ENCODE peak calls at places on chromosomes 2 and 18, in nine cellular contexts. One of them, this sample, is unnamed. For H3K4me1, the result is how much of the 10 kb centered on the place peaks cover.

GRCh38 chr18:21117385-21118135 is 5.9 kb upstream of the ROCK1 start:
- DNase-seq in CD4-positive, alpha-beta memory T cell: no peak
- DNase-seq in neural progenitor cell: no peak
- DNase-seq in transverse colon: no peak
- DNase-seq in psoas muscle: no peak
- DNase-seq in esophagus muscularis mucosa: no peak
- DNase-seq in left lung: no peak
- DNase-seq in lower lobe of right lung: no peak
- DNase-seq in neuronal stem cell: no peak
- DNase-seq in this sample: no peak

GRCh38 chr2:98346259-98347236 is at the start of gene CNGA3:
- DNase-seq in CD4-positive, alpha-beta memory T cell: no peak
- DNase-seq in neuronal stem cell: peak
- DNase-seq in neural progenitor cell: peak
- DNase-seq in esophagus muscularis mucosa: peak
- DNase-seq in psoas muscle: peak
- DNase-seq in left lung: no peak
- DNase-seq in transverse colon: peak
- DNase-seq in lower lobe of right lung: no peak
- DNase-seq in this sample: peak

GRCh38 chr18:62506495-62507143 is 16.2 kb upstream of the ZCCHC2 start:
- DNase-seq in esophagus muscularis mucosa: no peak
- DNase-seq in transverse colon: no peak
- DNase-seq in neuronal stem cell: no peak
- DNase-seq in lower lobe of right lung: no peak
- DNase-seq in neural progenitor cell: no peak
- DNase-seq in psoas muscle: no peak
- DNase-seq in left lung: no peak
- DNase-seq in CD4-positive, alpha-beta memory T cell: no peak
- DNase-seq in this sample: no peak

GRCh38 chr18:27695509-27695908 is 481.4 kb downstream of the CDH2 start:
- DNase-seq in left lung: no peak
- DNase-seq in lower lobe of right lung: no peak
- DNase-seq in transverse colon: no peak
- DNase-seq in CD4-positive, alpha-beta memory T cell: no peak
- DNase-seq in psoas muscle: no peak
- DNase-seq in esophagus muscularis mucosa: no peak
- DNase-seq in neuronal stem cell: no peak
- DNase-seq in neural progenitor cell: no peak
- DNase-seq in this sample: no peak

GRCh38 chr2:24855703-24856102 is 62.5 kb downstream of the CENPO start:
- DNase-seq in transverse colon: no peak
- DNase-seq in lower lobe of right lung: no peak
- DNase-seq in left lung: no peak
- DNase-seq in esophagus muscularis mucosa: no peak
- DNase-seq in CD4-positive, alpha-beta memory T cell: no peak
- DNase-seq in neuronal stem cell: no peak
- DNase-seq in psoas muscle: peak
- DNase-seq in neural progenitor cell: peak
- DNase-seq in this sample: peak

GRCh38 chr18:49305688-49306336 is 154.6 kb downstream of the DYM start:
- DNase-seq in lower lobe of right lung: no peak
- DNase-seq in esophagus muscularis mucosa: no peak
- DNase-seq in left lung: no peak
- DNase-seq in transverse colon: no peak
- DNase-seq in psoas muscle: no peak
- DNase-seq in CD4-positive, alpha-beta memory T cell: no peak
- DNase-seq in neuronal stem cell: no peak
- DNase-seq in neural progenitor cell: no peak
- DNase-seq in this sample: no peak

GRCh38 chr18:55821219-55821618 is 233.2 kb upstream of the TCF4 start:
- DNase-seq in CD4-positive, alpha-beta memory T cell: no peak
- DNase-seq in esophagus muscularis mucosa: no peak
- DNase-seq in neural progenitor cell: no peak
- DNase-seq in neuronal stem cell: no peak
- DNase-seq in transverse colon: no peak
- DNase-seq in lower lobe of right lung: no peak
- DNase-seq in left lung: no peak
- DNase-seq in psoas muscle: no peak
- DNase-seq in this sample: no peak

GRCh38 chr2:26563686-26564085 is 77.5 kb downstream of the CIB4 start:
- DNase-seq in esophagus muscularis mucosa: no peak
- DNase-seq in neural progenitor cell: no peak
- DNase-seq in CD4-positive, alpha-beta memory T cell: no peak
- DNase-seq in neuronal stem cell: no peak
- DNase-seq in psoas muscle: no peak
- DNase-seq in left lung: no peak
- DNase-seq in lower lobe of right lung: no peak
- DNase-seq in transverse colon: no peak
- DNase-seq in this sample: no peak

GRCh38 chr2:126802774-126803421 is 95.8 kb upstream of the TEX51 start:
- DNase-seq in esophagus muscularis mucosa: peak
- DNase-seq in transverse colon: peak
- DNase-seq in CD4-positive, alpha-beta memory T cell: no peak
- DNase-seq in left lung: no peak
- DNase-seq in psoas muscle: no peak
- DNase-seq in neural progenitor cell: no peak
- DNase-seq in neuronal stem cell: no peak
- DNase-seq in lower lobe of right lung: no peak
- DNase-seq in this sample: no peak

GRCh38 chr2:240213476-240214391 is 73.3 kb upstream of the OTOS start:
- DNase-seq in lower lobe of right lung: no peak
- DNase-seq in neuronal stem cell: no peak
- DNase-seq in CD4-positive, alpha-beta memory T cell: no peak
- DNase-seq in psoas muscle: no peak
- DNase-seq in transverse colon: no peak
- DNase-seq in esophagus muscularis mucosa: no peak
- DNase-seq in neural progenitor cell: no peak
- DNase-seq in left lung: peak
- DNase-seq in this sample: no peak

GRCh38 chr2:189328451-189329249 is 112.6 kb upstream of the WDR75 start:
- DNase-seq in transverse colon: no peak
- DNase-seq in neural progenitor cell: no peak
- DNase-seq in left lung: no peak
- DNase-seq in psoas muscle: no peak
- DNase-seq in esophagus muscularis mucosa: no peak
- DNase-seq in neuronal stem cell: no peak
- DNase-seq in CD4-positive, alpha-beta memory T cell: no peak
- DNase-seq in lower lobe of right lung: no peak
- DNase-seq in this sample: no peak

GRCh38 chr2:134774074-134774742 is 55.4 kb upstream of the TMEM163 start:
- DNase-seq in psoas muscle: no peak
- DNase-seq in CD4-positive, alpha-beta memory T cell: no peak
- DNase-seq in transverse colon: no peak
- DNase-seq in esophagus muscularis mucosa: peak
- DNase-seq in neuronal stem cell: no peak
- DNase-seq in left lung: no peak
- DNase-seq in lower lobe of right lung: no peak
- DNase-seq in neural progenitor cell: no peak
- DNase-seq in this sample: no peak

GRCh38 chr2:54435325-54435724 is 20.8 kb upstream of the SPTBN1 start:
- DNase-seq in neural progenitor cell: no peak
- DNase-seq in transverse colon: no peak
- DNase-seq in neuronal stem cell: no peak
- DNase-seq in lower lobe of right lung: no peak
- DNase-seq in esophagus muscularis mucosa: peak
- DNase-seq in psoas muscle: no peak
- DNase-seq in left lung: no peak
- DNase-seq in CD4-positive, alpha-beta memory T cell: no peak
- DNase-seq in this sample: no peak

GRCh38 chr2:105357122-105357521 is 19.8 kb downstream of the C2orf49 start:
- DNase-seq in lower lobe of right lung: no peak
- DNase-seq in CD4-positive, alpha-beta memory T cell: no peak
- DNase-seq in neuronal stem cell: no peak
- DNase-seq in psoas muscle: no peak
- DNase-seq in transverse colon: no peak
- DNase-seq in left lung: no peak
- DNase-seq in neural progenitor cell: no peak
- DNase-seq in esophagus muscularis mucosa: no peak
- DNase-seq in this sample: no peak

DNA sequence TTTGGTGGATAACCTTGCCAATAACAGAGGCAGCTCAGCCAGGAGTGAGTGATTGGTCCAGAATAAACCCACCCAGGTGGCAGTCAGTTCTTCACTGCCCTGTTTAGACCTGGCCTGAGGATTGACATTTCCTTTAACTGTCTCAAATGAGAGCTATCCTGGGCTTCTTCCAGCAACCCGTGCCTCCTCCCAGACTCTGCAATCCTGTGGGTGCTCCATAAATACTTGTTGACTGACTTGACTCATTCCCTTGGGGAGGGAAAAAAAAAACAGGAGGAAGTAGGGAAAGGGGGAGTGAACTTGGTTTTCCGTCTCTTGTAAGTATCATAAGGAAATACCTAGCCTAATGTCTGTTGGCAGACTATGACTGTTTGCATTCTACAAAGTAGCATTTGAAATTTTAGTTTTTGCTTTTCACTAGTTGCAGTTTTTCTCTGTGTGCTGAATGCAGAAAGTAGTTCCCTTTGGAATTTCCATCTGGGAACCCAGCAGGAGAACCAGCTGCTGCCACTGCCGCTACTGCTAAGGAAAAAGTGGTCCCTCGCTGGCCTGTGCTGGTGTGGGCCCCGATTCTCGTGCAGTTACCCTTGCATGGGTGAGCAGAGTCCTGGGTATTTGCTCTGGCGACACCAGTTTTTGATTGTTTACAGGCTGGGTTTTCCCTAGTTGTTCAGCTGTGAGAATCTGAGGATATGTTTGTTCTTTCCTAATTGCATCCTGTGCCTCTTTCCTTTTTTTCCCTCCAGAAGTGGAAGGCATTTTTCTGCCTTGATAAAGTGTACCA is 78.9 kb downstream of the TGOLN2 start:
- DNase-seq in lower lobe of right lung: no peak
- DNase-seq in psoas muscle: no peak
- DNase-seq in esophagus muscularis mucosa: no peak
- DNase-seq in transverse colon: peak
- DNase-seq in left lung: peak
- DNase-seq in neural progenitor cell: peak
- DNase-seq in CD4-positive, alpha-beta memory T cell: no peak
- DNase-seq in neuronal stem cell: no peak
- DNase-seq in this sample: no peak
- H3K4me1 ChIP-seq in lower lobe of right lung: under half
- H3K4me1 ChIP-seq in psoas muscle: under half
- H3K4me1 ChIP-seq in esophagus muscularis mucosa: half or more
- H3K4me1 ChIP-seq in transverse colon: under half
- H3K4me1 ChIP-seq in left lung: under half
- H3K4me1 ChIP-seq in neural progenitor cell: half or more
- H3K4me1 ChIP-seq in CD4-positive, alpha-beta memory T cell: under half
- H3K4me1 ChIP-seq in neuronal stem cell: under half
- H3K4me1 ChIP-seq in this sample: under half

GRCh38 chr18:58497845-58498244 is 131.0 kb downstream of the ALPK2 start:
- DNase-seq in left lung: no peak
- DNase-seq in CD4-positive, alpha-beta memory T cell: no peak
- DNase-seq in neural progenitor cell: no peak
- DNase-seq in lower lobe of right lung: no peak
- DNase-seq in psoas muscle: no peak
- DNase-seq in transverse colon: no peak
- DNase-seq in esophagus muscularis mucosa: no peak
- DNase-seq in neuronal stem cell: no peak
- DNase-seq in this sample: no peak
- H3K4me1 ChIP-seq in left lung: under half
- H3K4me1 ChIP-seq in CD4-positive, alpha-beta memory T cell: under half
- H3K4me1 ChIP-seq in neural progenitor cell: under half
- H3K4me1 ChIP-seq in lower lobe of right lung: under half
- H3K4me1 ChIP-seq in psoas muscle: under half
- H3K4me1 ChIP-seq in transverse colon: under half
- H3K4me1 ChIP-seq in esophagus muscularis mucosa: half or more
- H3K4me1 ChIP-seq in neuronal stem cell: under half
- H3K4me1 ChIP-seq in this sample: under half

GRCh38 chr18:12233378-12233777 is 20.8 kb upstream of the CIDEA start:
- DNase-seq in left lung: no peak
- DNase-seq in psoas muscle: no peak
- DNase-seq in neural progenitor cell: no peak
- DNase-seq in transverse colon: no peak
- DNase-seq in lower lobe of right lung: no peak
- DNase-seq in esophagus muscularis mucosa: peak
- DNase-seq in neuronal stem cell: no peak
- DNase-seq in CD4-positive, alpha-beta memory T cell: no peak
- DNase-seq in this sample: no peak
- H3K4me1 ChIP-seq in left lung: under half
- H3K4me1 ChIP-seq in psoas muscle: under half
- H3K4me1 ChIP-seq in neural progenitor cell: under half
- H3K4me1 ChIP-seq in transverse colon: under half
- H3K4me1 ChIP-seq in lower lobe of right lung: under half
- H3K4me1 ChIP-seq in esophagus muscularis mucosa: under half
- H3K4me1 ChIP-seq in neuronal stem cell: under half
- H3K4me1 ChIP-seq in CD4-positive, alpha-beta memory T cell: under half
- H3K4me1 ChIP-seq in this sample: under half

GRCh38 chr2:85247591-85247990 is 80.2 kb downstream of the TGOLN2 start:
- DNase-seq in neuronal stem cell: no peak
- DNase-seq in lower lobe of right lung: no peak
- DNase-seq in left lung: no peak
- DNase-seq in esophagus muscularis mucosa: no peak
- DNase-seq in neural progenitor cell: no peak
- DNase-seq in transverse colon: no peak
- DNase-seq in CD4-positive, alpha-beta memory T cell: no peak
- DNase-seq in psoas muscle: no peak
- DNase-seq in this sample: no peak

GRCh38 chr2:85250045-85250444 is 77.7 kb downstream of the TGOLN2 start:
- DNase-seq in transverse colon: no peak
- DNase-seq in neural progenitor cell: no peak
- DNase-seq in neuronal stem cell: no peak
- DNase-seq in CD4-positive, alpha-beta memory T cell: no peak
- DNase-seq in left lung: no peak
- DNase-seq in lower lobe of right lung: no peak
- DNase-seq in psoas muscle: no peak
- DNase-seq in esophagus muscularis mucosa: no peak
- DNase-seq in this sample: no peak

GRCh38 chr2:85253890-85254289 is 73.9 kb downstream of the TGOLN2 start:
- DNase-seq in left lung: no peak
- DNase-seq in psoas muscle: no peak
- DNase-seq in CD4-positive, alpha-beta memory T cell: no peak
- DNase-seq in neuronal stem cell: no peak
- DNase-seq in transverse colon: no peak
- DNase-seq in lower lobe of right lung: no peak
- DNase-seq in esophagus muscularis mucosa: no peak
- DNase-seq in neural progenitor cell: no peak
- DNase-seq in this sample: no peak

GRCh38 chr2:85254540-85255261 is 73.1 kb downstream of the TGOLN2 start:
- DNase-seq in esophagus muscularis mucosa: no peak
- DNase-seq in neural progenitor cell: peak
- DNase-seq in psoas muscle: no peak
- DNase-seq in neuronal stem cell: no peak
- DNase-seq in CD4-positive, alpha-beta memory T cell: no peak
- DNase-seq in transverse colon: no peak
- DNase-seq in left lung: no peak
- DNase-seq in lower lobe of right lung: no peak
- DNase-seq in this sample: no peak

DNA sequence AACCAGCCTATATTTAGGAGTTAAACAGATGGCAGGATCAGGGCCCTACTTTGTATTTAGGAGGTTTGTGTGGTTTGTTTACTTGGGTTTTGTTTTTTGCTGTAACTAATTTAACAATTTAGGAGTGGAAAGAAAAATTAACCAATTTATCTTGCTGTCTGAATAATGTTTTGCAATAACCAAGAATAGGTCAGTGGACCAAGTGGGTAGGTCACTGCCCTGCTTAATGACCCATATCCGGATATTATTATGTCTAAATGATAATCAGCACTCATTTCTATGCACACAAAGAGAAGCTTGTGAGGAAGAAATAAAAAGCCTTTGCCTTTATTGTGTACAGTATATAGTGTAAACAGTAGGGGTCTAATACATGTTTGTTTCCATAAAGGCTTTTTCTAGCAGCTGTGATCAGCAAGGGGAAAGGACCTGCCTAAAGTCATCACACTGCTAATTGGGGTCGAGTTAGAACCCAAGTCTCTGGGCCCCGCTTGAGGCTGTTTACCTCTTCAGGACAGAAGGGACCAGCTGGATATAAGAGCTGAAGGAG is 76.6 kb downstream of the TGOLN2 start:
- DNase-seq in neural progenitor cell: no peak
- DNase-seq in neuronal stem cell: no peak
- DNase-seq in CD4-positive, alpha-beta memory T cell: no peak
- DNase-seq in lower lobe of right lung: no peak
- DNase-seq in transverse colon: no peak
- DNase-seq in esophagus muscularis mucosa: no peak
- DNase-seq in left lung: no peak
- DNase-seq in psoas muscle: no peak
- DNase-seq in this sample: no peak
- H3K4me1 ChIP-seq in neural progenitor cell: half or more
- H3K4me1 ChIP-seq in neuronal stem cell: half or more
- H3K4me1 ChIP-seq in CD4-positive, alpha-beta memory T cell: under half
- H3K4me1 ChIP-seq in lower lobe of right lung: half or more
- H3K4me1 ChIP-seq in transverse colon: under half
- H3K4me1 ChIP-seq in esophagus muscularis mucosa: half or more
- H3K4me1 ChIP-seq in left lung: under half
- H3K4me1 ChIP-seq in psoas muscle: under half
- H3K4me1 ChIP-seq in this sample: under half

This sample was measured in ovary.